ENCODE peak calls at places on chromosomes 3 and 15, in four cellular contexts. One of them, this sample, is unnamed.

GRCh38 chr15:40115670-40116093 is 7.0 kb upstream of the BMF start:
- DNase-seq in Peyer's patch: peak
- DNase-seq in CD4-positive, alpha-beta T cell: peak
- DNase-seq in Calu3: peak
- DNase-seq in this sample: no peak

GRCh38 chr3:44825264-44825925 is 36.3 kb upstream of the TMEM42 start:
- DNase-seq in Peyer's patch: no peak
- DNase-seq in CD4-positive, alpha-beta T cell: no peak
- DNase-seq in Calu3: peak
- DNase-seq in this sample: peak

GRCh38 chr3:69410301-69410700 is 24.4 kb upstream of the FRMD4B start:
- DNase-seq in Peyer's patch: peak
- DNase-seq in CD4-positive, alpha-beta T cell: peak
- DNase-seq in Calu3: peak
- DNase-seq in this sample: peak

GRCh38 chr3:75012791-75013190 is 398.3 kb upstream of the CNTN3 start:
- DNase-seq in Peyer's patch: no peak
- DNase-seq in CD4-positive, alpha-beta T cell: no peak
- DNase-seq in Calu3: no peak
- DNase-seq in this sample: no peak

GRCh38 chr3:111810909-111811308 is 48.2 kb upstream of the PHLDB2 start:
- DNase-seq in Peyer's patch: no peak
- DNase-seq in CD4-positive, alpha-beta T cell: no peak
- DNase-seq in Calu3: no peak
- DNase-seq in this sample: no peak

GRCh38 chr15:77909131-77909940 is 168.2 kb downstream of the TBC1D2B start:
- DNase-seq in Peyer's patch: no peak
- DNase-seq in CD4-positive, alpha-beta T cell: no peak
- DNase-seq in Calu3: no peak
- DNase-seq in this sample: no peak

GRCh38 chr15:33098082-33099058 is 96.1 kb downstream of the FMN1 start:
- DNase-seq in Peyer's patch: no peak
- DNase-seq in CD4-positive, alpha-beta T cell: no peak
- DNase-seq in Calu3: no peak
- DNase-seq in this sample: peak

GRCh38 chr3:128487813-128488635 is 5.0 kb downstream of the GATA2 start:
- DNase-seq in Peyer's patch: no peak
- DNase-seq in CD4-positive, alpha-beta T cell: no peak
- DNase-seq in Calu3: peak
- DNase-seq in this sample: peak

GRCh38 chr15:76340802-76341365 is 4.3 kb downstream of the ISL2 start:
- DNase-seq in Peyer's patch: peak
- DNase-seq in CD4-positive, alpha-beta T cell: peak
- DNase-seq in Calu3: peak
- DNase-seq in this sample: no peak

GRCh38 chr15:68620721-68621528 is 42.1 kb downstream of the CORO2B start:
- DNase-seq in Peyer's patch: no peak
- DNase-seq in CD4-positive, alpha-beta T cell: no peak
- DNase-seq in Calu3: no peak
- DNase-seq in this sample: no peak

GRCh38 chr3:182644800-182645433 is 148.4 kb upstream of the ATP11B start:
- DNase-seq in Peyer's patch: no peak
- DNase-seq in CD4-positive, alpha-beta T cell: no peak
- DNase-seq in Calu3: no peak
- DNase-seq in this sample: no peak

GRCh38 chr15:96254168-96254567 is 76.3 kb upstream of the NR2F2 start:
- DNase-seq in Peyer's patch: no peak
- DNase-seq in CD4-positive, alpha-beta T cell: no peak
- DNase-seq in Calu3: no peak
- DNase-seq in this sample: no peak

GRCh38 chr15:78929536-78930264 is 15.1 kb downstream of the CTSH start:
- DNase-seq in Peyer's patch: no peak
- DNase-seq in CD4-positive, alpha-beta T cell: no peak
- DNase-seq in Calu3: no peak
- DNase-seq in this sample: no peak

GRCh38 chr3:24678441-24678865 is 183.8 kb upstream of the THRB start:
- DNase-seq in Peyer's patch: no peak
- DNase-seq in CD4-positive, alpha-beta T cell: no peak
- DNase-seq in Calu3: peak
- DNase-seq in this sample: peak

GRCh38 chr15:98626153-98626552 is 22.2 kb upstream of the IGF1R start:
- DNase-seq in Peyer's patch: no peak
- DNase-seq in CD4-positive, alpha-beta T cell: no peak
- DNase-seq in Calu3: no peak
- DNase-seq in this sample: no peak

GRCh38 chr15:70245932-70246622 is 148.4 kb upstream of the TLE3 start:
- DNase-seq in Peyer's patch: no peak
- DNase-seq in CD4-positive, alpha-beta T cell: no peak
- DNase-seq in Calu3: peak
- DNase-seq in this sample: peak

GRCh38 chr3:119588112-119588511 is 8.8 kb downstream of the ADPRH start:
- DNase-seq in Peyer's patch: peak
- DNase-seq in CD4-positive, alpha-beta T cell: no peak
- DNase-seq in Calu3: peak
- DNase-seq in this sample: no peak

GRCh38 chr3:178618197-178618596 is 82.0 kb downstream of the KCNMB2 start:
- DNase-seq in Peyer's patch: no peak
- DNase-seq in CD4-positive, alpha-beta T cell: no peak
- DNase-seq in Calu3: no peak
- DNase-seq in this sample: no peak

GRCh38 chr3:32882603-32883025 is 64.8 kb downstream of the TRIM71 start:
- DNase-seq in Peyer's patch: no peak
- DNase-seq in CD4-positive, alpha-beta T cell: no peak
- DNase-seq in Calu3: no peak
- DNase-seq in this sample: no peak

GRCh38 chr15:96123630-96124187 is 206.8 kb upstream of the NR2F2 start:
- DNase-seq in Peyer's patch: no peak
- DNase-seq in CD4-positive, alpha-beta T cell: no peak
- DNase-seq in Calu3: no peak
- DNase-seq in this sample: no peak